ENCODE peak calls at places on chromosomes 12 and 14, in five cellular contexts. N is esophagus muscularis mucosa, W is body of pancreas, Y is stomach, M is upper lobe of left lung. J is an unnamed sample.

GRCh38 chr14:25049127-25049558 is 804 bp downstream of the STXBP6 start:
- DNase-seq in N (no peak), W (peak), Y (no peak), M (no peak), J (peak)

GRCh38 chr12:54933381-54933780 is 51.2 kb downstream of the TESPA1 start:
- DNase-seq in N (no peak), W (no peak), Y (no peak), M (no peak), J (no peak)

GRCh38 chr12:57011438-57012424 is 4.6 kb downstream of the TAC3 start:
- DNase-seq in N (no peak), W (no peak), Y (no peak), M (no peak), J (no peak)

GRCh38 chr12:123997033-123997822 is 24.2 kb downstream of the ZNF664 start:
- DNase-seq in N (no peak), W (no peak), Y (no peak), M (no peak), J (no peak)

GRCh38 chr12:94615284-94616216 is 34.8 kb downstream of the TMCC3 start:
- DNase-seq in N (no peak), W (peak), Y (peak), M (no peak), J (no peak)

GRCh38 chr14:69535230-69535848 is 39.3 kb downstream of the CCDC177 start:
- DNase-seq in N (no peak), W (peak), Y (peak), M (peak), J (no peak)

GRCh38 chr14:89351364-89351957 is 65.6 kb downstream of the FOXN3 start:
- DNase-seq in N (peak), W (peak), Y (peak), M (no peak), J (no peak)

GRCh38 chr14:92382677-92383076 is 59.7 kb downstream of the SLC24A4 start:
- DNase-seq in N (no peak), W (no peak), Y (no peak), M (no peak), J (no peak)

GRCh38 chr14:59125156-59125555 is 63.3 kb upstream of the DAAM1 start:
- DNase-seq in N (no peak), W (no peak), Y (no peak), M (no peak), J (no peak)

GRCh38 chr14:77109656-77110055 is 11.6 kb downstream of the CIPC start:
- DNase-seq in N (no peak), W (no peak), Y (no peak), M (no peak), J (no peak)

GRCh38 chr12:6915023-6915788 is 826 bp downstream of the ENO2 start:
- DNase-seq in N (no peak), W (no peak), Y (no peak), M (no peak), J (no peak)

GRCh38 chr12:58189030-58189429 is 247.7 kb downstream of the ATP23 start:
- DNase-seq in N (no peak), W (no peak), Y (no peak), M (no peak), J (no peak)

GRCh38 chr12:67519824-67520433 is 128.6 kb upstream of the DYRK2 start:
- DNase-seq in N (no peak), W (peak), Y (no peak), M (no peak), J (no peak)

GRCh38 chr12:10110256-10110844 is 11.6 kb upstream of the CLEC1A start:
- DNase-seq in N (no peak), W (no peak), Y (no peak), M (no peak), J (no peak)

GRCh38 chr14:56417173-56417572 is 162.4 kb upstream of the TMEM260 start:
- DNase-seq in N (no peak), W (no peak), Y (no peak), M (no peak), J (no peak)

GRCh38 chr14:94122438-94122837 is 7.0 kb downstream of the IFI27L2 start:
- DNase-seq in N (no peak), W (no peak), Y (peak), M (no peak), J (no peak)

GRCh38 chr12:120225200-120225558 is 24.3 kb upstream of the RPLP0 start:
- DNase-seq in N (no peak), W (no peak), Y (no peak), M (no peak), J (no peak)

GRCh38 chr12:50725011-50725899 is 38.6 kb upstream of the ATF1 start:
- DNase-seq in N (no peak), W (peak), Y (no peak), M (no peak), J (no peak)

GRCh38 chr12:14774944-14775651 is 28.2 kb downstream of the WBP11 start:
- DNase-seq in N (peak), W (peak), Y (peak), M (peak), J (peak)
- TF ChIP-seq POLR2A in N (no peak), W (peak), Y (no peak), M (no peak), J (no peak)

GRCh38 chr14:78355109-78355508 is 184.9 kb downstream of the NRXN3 start:
- DNase-seq in N (no peak), W (no peak), Y (no peak), M (no peak), J (no peak)
- TF ChIP-seq POLR2A in N (no peak), W (no peak), Y (no peak), M (no peak), J (no peak)

DNA sequence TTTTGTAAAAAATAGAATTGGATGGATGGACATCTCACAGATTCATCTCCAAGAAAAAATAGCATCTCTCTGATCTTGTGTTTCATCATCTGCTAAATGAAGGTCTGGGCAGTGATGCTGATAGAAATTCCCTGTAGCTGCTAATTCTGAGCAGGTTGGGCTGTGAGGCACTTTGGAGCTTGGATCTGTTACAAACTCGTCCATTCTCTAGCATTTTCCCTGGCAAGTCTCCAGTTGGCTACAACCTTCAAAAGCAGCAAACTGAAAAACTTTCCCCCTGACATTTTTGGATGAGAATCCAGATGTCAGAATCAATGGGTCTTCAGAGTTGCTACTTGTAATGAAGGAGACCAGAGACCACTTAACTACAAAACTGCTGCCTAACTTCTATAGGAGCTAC is 72.7 kb downstream of the TPH2 start:
- DNase-seq in N (no peak), W (no peak), Y (no peak), M (no peak), J (no peak)
- TF ChIP-seq POLR2A in N (no peak), W (no peak), Y (no peak), M (no peak), J (no peak)

DNA sequence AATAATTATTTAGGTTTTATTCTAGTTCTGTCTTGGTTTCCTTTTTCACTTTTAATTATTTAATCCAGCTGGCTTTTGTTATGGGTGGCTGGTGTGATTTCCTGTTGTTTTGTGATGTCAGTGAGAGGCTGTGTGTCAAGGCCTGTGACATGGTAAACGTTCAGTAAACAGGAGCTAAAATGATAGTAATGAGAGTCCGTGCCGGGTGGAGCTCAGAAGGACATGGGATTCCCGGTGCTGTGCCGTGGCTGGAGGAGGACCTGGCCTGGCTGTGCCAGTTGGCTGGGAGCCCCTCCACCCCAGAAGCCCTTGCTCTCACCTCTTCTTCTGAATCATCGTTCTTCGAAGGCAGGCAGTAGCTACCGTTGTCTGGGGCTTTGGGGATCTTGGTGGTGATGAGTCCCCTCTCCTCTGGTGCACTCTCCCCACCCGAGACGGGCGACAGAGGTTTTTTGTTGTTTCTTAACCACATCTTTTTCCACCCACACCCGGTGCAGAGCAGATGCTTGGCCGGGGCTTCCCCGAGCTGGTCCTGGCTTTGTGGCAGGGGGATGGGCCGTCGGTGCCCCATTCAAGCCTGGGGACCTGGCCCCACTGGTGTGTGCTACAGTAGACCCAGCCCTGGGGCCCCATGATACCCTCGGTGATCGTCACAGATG is 29.1 kb downstream of the SH2B3 start:
- DNase-seq in N (peak), W (peak), Y (no peak), M (peak), J (peak)
- TF ChIP-seq POLR2A in N (no peak), W (no peak), Y (no peak), M (no peak), J (no peak)

GRCh38 chr14:54347044-54347443 is 49.8 kb upstream of the CDKN3 start:
- DNase-seq in N (no peak), W (no peak), Y (no peak), M (no peak), J (no peak)

GRCh38 chr14:54342806-54343205 is 54.0 kb upstream of the CDKN3 start:
- DNase-seq in N (no peak), W (no peak), Y (no peak), M (no peak), J (no peak)

GRCh38 chr14:54343276-54344121 is 53.3 kb upstream of the CDKN3 start:
- DNase-seq in N (no peak), W (peak), Y (no peak), M (peak), J (no peak)

GRCh38 chr14:54346257-54346656 is 50.5 kb upstream of the CDKN3 start:
- DNase-seq in N (no peak), W (no peak), Y (no peak), M (no peak), J (no peak)

GRCh38 chr14:54344445-54344844 is 52.4 kb upstream of the CDKN3 start:
- DNase-seq in N (no peak), W (no peak), Y (no peak), M (no peak), J (no peak)
- TF ChIP-seq POLR2A in N (no peak), W (no peak), Y (no peak), M (no peak), J (no peak)

GRCh38 chr14:22836301-22837058 is at the start of gene MMP14:
- DNase-seq in N (peak), W (peak), Y (peak), M (peak), J (peak)
- TF ChIP-seq POLR2A in N (peak), W (peak), Y (peak), M (no peak), J (no peak)

J was measured in lower leg skin.